ENCODE peak calls at places on chromosomes 6 and 20, in ten cellular contexts. I, P, J, M, X, L, H, F, Z and D are unnamed samples. For H3K4me1, the result is how much of the 10 kb centered on the place peaks cover.

GRCh38 chr6:33320315-33321181 is 3.0 kb upstream of the ZBTB22 start:
- DNase-seq in I (no peak), P (peak), J (peak), M (peak), X (no peak), L (peak), H (peak), F (peak), Z (no peak), D (peak)

GRCh38 chr20:51402201-51402600 is 140.3 kb downstream of the NFATC2 start:
- DNase-seq in I (no peak), P (no peak), J (no peak), M (no peak), X (no peak), L (no peak), H (no peak), F (no peak), Z (no peak), D (no peak)

GRCh38 chr6:93036835-93037234 is 382.5 kb downstream of the EPHA7 start:
- DNase-seq in I (no peak), P (peak), J (no peak), M (no peak), X (peak), L (no peak), H (no peak), F (no peak), Z (no peak), D (no peak)

GRCh38 chr6:161434921-161435411 is 161.1 kb upstream of the AGPAT4 start:
- DNase-seq in I (no peak), P (peak), J (no peak), M (no peak), X (no peak), L (no peak), H (no peak), F (peak), Z (no peak), D (no peak)

GRCh38 chr6:63403725-63404124 is 83.9 kb upstream of the LGSN start:
- DNase-seq in I (no peak), P (no peak), J (no peak), M (no peak), X (no peak), L (no peak), H (no peak), F (no peak), Z (no peak), D (no peak)

GRCh38 chr6:110878751-110879539 is 4.4 kb downstream of the AMD1 start:
- DNase-seq in I (no peak), P (peak), J (no peak), M (no peak), X (peak), L (no peak), H (no peak), F (no peak), Z (no peak), D (peak)

GRCh38 chr6:144315226-144315980 is 30.3 kb downstream of the UTRN start:
- DNase-seq in I (no peak), P (no peak), J (no peak), M (no peak), X (no peak), L (no peak), H (no peak), F (peak), Z (no peak), D (no peak)

GRCh38 chr6:34908194-34908593 is 19.1 kb downstream of the ANKS1A start:
- DNase-seq in I (no peak), P (peak), J (no peak), M (peak), X (no peak), L (no peak), H (no peak), F (no peak), Z (no peak), D (no peak)

GRCh38 chr20:8829232-8829631 is 239.7 kb upstream of the PLCB4 start:
- DNase-seq in I (no peak), P (no peak), J (no peak), M (no peak), X (no peak), L (no peak), H (no peak), F (no peak), Z (no peak), D (no peak)

GRCh38 chr20:62219992-62220665 is at the start of gene HRH3:
- DNase-seq in I (no peak), P (peak), J (no peak), M (peak), X (peak), L (no peak), H (no peak), F (no peak), Z (no peak), D (no peak)

GRCh38 chr6:36676142-36677058 is 2.1 kb upstream of the CDKN1A start:
- DNase-seq in I (no peak), P (no peak), J (no peak), M (peak), X (peak), L (no peak), H (no peak), F (no peak), Z (no peak), D (no peak)

GRCh38 chr6:145813285-145814034 is 1.1 kb downstream of the FBXO30 start:
- DNase-seq in I (no peak), P (peak), J (no peak), M (no peak), X (no peak), L (no peak), H (no peak), F (no peak), Z (no peak), D (no peak)

GRCh38 chr20:63691711-63692435 is 4.6 kb upstream of the TNFRSF6B start:
- DNase-seq in I (no peak), P (no peak), J (no peak), M (no peak), X (no peak), L (no peak), H (peak), F (no peak), Z (no peak), D (peak)

DNA sequence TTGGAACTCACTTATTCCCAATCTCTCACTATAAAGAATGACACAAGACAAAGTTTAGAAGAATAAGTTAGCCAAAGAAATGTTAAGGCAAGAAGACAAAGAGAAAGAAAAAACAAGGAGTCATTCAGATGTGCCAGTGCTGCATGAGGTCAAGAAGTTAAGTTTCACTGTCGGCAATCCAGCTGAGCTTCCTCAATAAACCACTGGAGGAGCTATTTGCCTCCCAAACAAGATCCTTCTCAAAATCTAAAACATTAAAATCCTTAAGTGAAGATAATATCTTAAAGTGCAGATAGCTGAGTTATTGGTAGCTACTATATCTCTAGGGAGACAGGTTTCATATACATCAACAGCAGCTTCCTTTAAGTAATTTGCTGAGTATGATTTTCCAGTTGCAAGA is 512.3 kb downstream of the HDGFL1 start:
- DNase-seq in I (no peak), P (no peak), J (no peak), M (peak), X (peak), L (no peak), H (no peak), F (no peak), Z (no peak), D (no peak)
- TF ChIP-seq CTCF in I (no peak), P (no peak), J (no peak), M (peak), X (peak), L (peak), H (peak), F (no peak), Z (no peak), D (no peak)

DNA sequence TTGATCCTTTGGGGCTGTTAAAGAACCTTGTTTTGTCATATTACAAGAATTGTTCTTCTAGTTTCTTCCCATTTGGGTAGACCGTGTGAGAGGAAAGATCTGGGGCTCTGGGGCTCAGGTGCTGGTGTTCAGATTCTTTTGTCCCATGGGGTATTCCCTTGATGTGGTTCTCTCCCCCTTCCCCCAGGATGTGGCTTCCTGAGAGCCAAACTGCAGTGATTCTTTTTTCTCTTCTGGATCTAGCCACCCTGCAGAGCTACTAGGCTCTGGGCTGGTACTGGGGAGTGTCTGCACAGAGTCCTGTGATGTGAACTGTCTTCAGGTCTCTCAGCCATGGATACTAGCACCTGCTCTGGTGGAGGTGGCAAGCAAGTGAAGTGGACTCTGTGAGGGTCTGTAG is 480.5 kb upstream of the MAN1A1 start:
- DNase-seq in I (no peak), P (no peak), J (no peak), M (no peak), X (no peak), L (no peak), H (no peak), F (no peak), Z (no peak), D (no peak)
- H3K4me1 ChIP-seq in I (under half), P (under half), J (under half), M (under half), X (under half), L (under half), H (under half), F (under half), Z (under half), D (under half)

DNA sequence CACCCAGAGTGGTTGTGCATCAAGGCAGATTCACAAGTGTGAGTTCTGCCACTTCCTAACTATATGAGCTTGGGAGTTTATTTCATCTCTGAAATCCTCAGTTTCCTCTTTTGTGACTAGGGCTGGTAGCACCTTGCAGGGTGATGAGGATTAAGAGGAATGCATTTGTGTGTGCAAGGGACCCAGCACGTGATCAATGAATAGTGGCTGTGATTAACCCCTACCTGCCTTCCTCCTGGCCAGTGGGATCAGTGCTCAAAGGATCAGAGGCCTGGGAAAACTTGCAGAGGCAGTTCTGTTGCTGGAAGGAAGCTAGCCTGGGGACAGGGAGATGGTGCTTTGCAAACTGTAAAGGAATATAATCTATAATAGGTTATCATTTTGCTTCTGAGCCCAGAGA is 7.3 kb downstream of the SDC4 start:
- DNase-seq in I (no peak), P (peak), J (no peak), M (peak), X (peak), L (no peak), H (no peak), F (no peak), Z (no peak), D (no peak)
- H3K27ac ChIP-seq in I (peak), P (peak), J (peak), M (peak), X (no peak), L (peak), H (peak), F (peak), Z (peak), D (peak)

GRCh38 chr6:148969679-148970078 is 222.8 kb downstream of the UST start:
- DNase-seq in I (no peak), P (peak), J (no peak), M (no peak), X (no peak), L (no peak), H (no peak), F (peak), Z (no peak), D (no peak)

GRCh38 chr6:148972481-148972880 is 225.7 kb downstream of the UST start:
- DNase-seq in I (peak), P (peak), J (peak), M (peak), X (peak), L (peak), H (no peak), F (no peak), Z (peak), D (peak)

GRCh38 chr6:148974351-148974750 is 227.5 kb downstream of the UST start:
- DNase-seq in I (no peak), P (no peak), J (no peak), M (no peak), X (no peak), L (no peak), H (no peak), F (no peak), Z (peak), D (no peak)

GRCh38 chr6:148971027-148971927 is 224.4 kb downstream of the UST start:
- DNase-seq in I (no peak), P (no peak), J (no peak), M (no peak), X (no peak), L (no peak), H (no peak), F (no peak), Z (no peak), D (no peak)

GRCh38 chr6:148973809-148974208 is 227.0 kb downstream of the UST start:
- DNase-seq in I (peak), P (peak), J (no peak), M (no peak), X (peak), L (no peak), H (no peak), F (no peak), Z (no peak), D (no peak)
- TF ChIP-seq CTCF in I (no peak), P (peak), J (no peak), M (peak), X (peak), L (peak), H (peak), F (peak), Z (peak), D (peak)

GRCh38 chr6:41318648-41319565 is 16.5 kb upstream of the NCR2 start:
- DNase-seq in I (peak), P (peak), J (peak), M (peak), X (peak), L (peak), H (peak), F (peak), Z (no peak), D (peak)
- H3K4me1 ChIP-seq in I (under half), P (under half), J (under half), M (under half), X (under half), L (under half), H (under half), F (under half), Z (under half), D (under half)

GRCh38 chr6:53413326-53413725 is 64.6 kb upstream of the ELOVL5 start:
- DNase-seq in I (no peak), P (no peak), J (no peak), M (no peak), X (no peak), L (no peak), H (no peak), F (no peak), Z (no peak), D (no peak)

GRCh38 chr6:53411451-53411850 is 62.7 kb upstream of the ELOVL5 start:
- DNase-seq in I (no peak), P (peak), J (no peak), M (no peak), X (no peak), L (no peak), H (no peak), F (no peak), Z (no peak), D (no peak)

GRCh38 chr6:53410508-53411258 is 61.9 kb upstream of the ELOVL5 start:
- DNase-seq in I (peak), P (peak), J (peak), M (peak), X (peak), L (no peak), H (peak), F (peak), Z (no peak), D (peak)

GRCh38 chr6:53412316-53412715 is 63.6 kb upstream of the ELOVL5 start:
- DNase-seq in I (no peak), P (no peak), J (no peak), M (no peak), X (no peak), L (no peak), H (no peak), F (no peak), Z (no peak), D (no peak)

DNA sequence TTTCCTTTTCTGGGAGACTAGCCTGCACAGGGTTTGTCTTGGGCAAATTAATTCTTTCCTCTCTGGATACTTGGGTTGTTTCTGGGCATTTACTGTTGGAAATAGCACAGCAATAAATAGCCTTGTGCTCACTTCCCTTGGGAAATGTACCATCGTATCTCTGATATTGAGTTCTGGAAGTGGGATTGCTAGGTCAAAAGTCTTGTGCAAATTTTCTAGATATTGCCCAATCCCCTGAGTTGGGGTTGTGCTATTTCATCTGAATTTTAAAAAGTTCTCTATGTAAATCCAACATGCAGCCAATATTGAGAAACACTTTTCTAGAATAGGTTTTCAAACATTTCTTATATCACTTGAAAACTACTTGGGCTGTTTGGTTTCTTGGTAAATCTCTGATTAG is 64.0 kb upstream of the ELOVL5 start:
- DNase-seq in I (no peak), P (no peak), J (no peak), M (no peak), X (no peak), L (no peak), H (no peak), F (no peak), Z (no peak), D (no peak)
- H3K27ac ChIP-seq in I (no peak), P (no peak), J (no peak), M (no peak), X (no peak), L (no peak), H (no peak), F (no peak), Z (no peak), D (no peak)

GRCh38 chr6:30829016-30829415 is 55.3 kb upstream of the DDR1 start:
- DNase-seq in I (no peak), P (no peak), J (no peak), M (no peak), X (no peak), L (no peak), H (no peak), F (no peak), Z (no peak), D (no peak)

GRCh38 chr6:30830438-30830837 is 53.9 kb upstream of the DDR1 start:
- DNase-seq in I (no peak), P (no peak), J (no peak), M (no peak), X (no peak), L (no peak), H (no peak), F (no peak), Z (no peak), D (no peak)

GRCh38 chr6:30828027-30828962 is 56.0 kb upstream of the DDR1 start:
- DNase-seq in I (no peak), P (peak), J (peak), M (peak), X (peak), L (peak), H (peak), F (peak), Z (peak), D (peak)

GRCh38 chr6:30826961-30827342 is 57.4 kb upstream of the DDR1 start:
- DNase-seq in I (no peak), P (peak), J (no peak), M (no peak), X (peak), L (peak), H (no peak), F (no peak), Z (no peak), D (peak)

GRCh38 chr6:30829639-30830250 is 54.6 kb upstream of the DDR1 start:
- DNase-seq in I (no peak), P (no peak), J (no peak), M (peak), X (peak), L (no peak), H (no peak), F (no peak), Z (no peak), D (no peak)
- TF ChIP-seq CTCF in I (peak), P (no peak), J (no peak), M (peak), X (peak), L (no peak), H (no peak), F (no peak), Z (no peak), D (no peak)